ENCODE peak calls at places on chromosomes 3 and 15, in six cellular contexts. C is heart right ventricle; A is AG09319; N is CD4-positive, alpha-beta T cell; T is GM12865; R is HEK293T. I is an unnamed sample.

GRCh38 chr3:13884851-13885703 is 5.2 kb upstream of the WNT7A start:
- DNase-seq in N (peak), R (peak), A (no peak), T (peak), C (no peak), I (peak)

GRCh38 chr3:146403792-146404191 is 65.6 kb downstream of the PLSCR2 start:
- DNase-seq in R (no peak), C (no peak), N (no peak), T (no peak), A (no peak), I (no peak)

GRCh38 chr3:189813652-189814245 is 182.6 kb downstream of the TP63 start:
- DNase-seq in C (no peak), A (no peak), N (no peak), T (no peak), R (no peak), I (no peak)

GRCh38 chr3:116050311-116050710 is 395.0 kb downstream of the LSAMP start:
- DNase-seq in T (no peak), N (no peak), C (no peak), A (no peak), R (no peak), I (no peak)

GRCh38 chr3:27720899-27721716 is 1.0 kb downstream of the EOMES start:
- DNase-seq in A (no peak), C (no peak), T (no peak), R (peak), N (no peak), I (no peak)

GRCh38 chr15:40280260-40281056 is 2.4 kb downstream of the ANKRD63 start:
- DNase-seq in R (no peak), N (no peak), A (no peak), T (no peak), C (no peak), I (no peak)

GRCh38 chr15:88038261-88038660 is 218.3 kb downstream of the NTRK3 start:
- DNase-seq in A (no peak), T (no peak), N (no peak), R (no peak), C (no peak), I (no peak)

GRCh38 chr3:74287557-74287956 is 326.9 kb downstream of the CNTN3 start:
- DNase-seq in T (no peak), A (no peak), C (no peak), N (no peak), R (no peak), I (no peak)

GRCh38 chr3:94401466-94401865 is 338.6 kb downstream of the NSUN3 start:
- DNase-seq in R (no peak), A (no peak), C (no peak), N (no peak), T (no peak), I (no peak)

GRCh38 chr15:59369597-59369996 is 3.1 kb downstream of the MYO1E start:
- DNase-seq in N (no peak), C (no peak), A (no peak), T (peak), R (no peak), I (no peak)

GRCh38 chr15:101536166-101536874 is 46.8 kb upstream of the PCSK6 start:
- DNase-seq in T (no peak), R (no peak), C (no peak), N (no peak), A (no peak), I (no peak)

GRCh38 chr15:79185199-79185598 is 94.6 kb upstream of the RASGRF1 start:
- DNase-seq in N (no peak), C (no peak), T (peak), A (no peak), R (peak), I (no peak)

GRCh38 chr15:49421991-49422390 is 1.1 kb upstream of the FGF7 start:
- DNase-seq in R (peak), T (peak), C (peak), N (peak), A (peak), I (no peak)

GRCh38 chr3:151863611-151864010 is 9.8 kb upstream of the SUCNR1 start:
- DNase-seq in T (no peak), R (no peak), N (no peak), C (no peak), A (no peak), I (no peak)

GRCh38 chr3:111662012-111662411 is 66.9 kb upstream of the ZBED2 start:
- DNase-seq in R (no peak), C (no peak), T (no peak), N (no peak), A (no peak), I (no peak)

GRCh38 chr3:58234516-58234931 is 3.1 kb upstream of the ABHD6 start:
- DNase-seq in A (no peak), C (no peak), R (no peak), T (no peak), N (no peak), I (no peak)

GRCh38 chr15:84552896-84553295 is 47.9 kb upstream of the ZSCAN2 start:
- DNase-seq in C (no peak), N (no peak), A (no peak), T (no peak), R (no peak), I (no peak)

GRCh38 chr3:11632966-11633365 is 10.7 kb downstream of the VGLL4 start:
- DNase-seq in T (no peak), A (no peak), R (no peak), C (no peak), N (no peak), I (no peak)

GRCh38 chr3:45549961-45550360 is 44.6 kb upstream of the LIMD1 start:
- DNase-seq in C (no peak), R (no peak), N (no peak), A (no peak), T (no peak), I (no peak)

GRCh38 chr3:195458188-195458800 is 15.5 kb upstream of the ACAP2 start:
- DNase-seq in C (no peak), A (no peak), R (no peak), N (no peak), T (peak), I (no peak)

GRCh38 chr3:172179680-172180399 is 140.5 kb downstream of the FNDC3B start:
- DNase-seq in R (no peak), A (no peak), N (no peak), C (no peak), T (peak), I (no peak)

GRCh38 chr3:194745427-194746184 is 59.9 kb downstream of the FAM43A start:
- DNase-seq in A (no peak), C (no peak), T (no peak), N (no peak), R (no peak), I (no peak)

GRCh38 chr3:18712713-18713575 is 287.8 kb upstream of the SATB1 start:
- DNase-seq in C (no peak), T (no peak), A (no peak), R (no peak), N (no peak), I (no peak)

GRCh38 chr15:69780374-69780773 is 317.3 kb downstream of the TLE3 start:
- DNase-seq in N (no peak), C (no peak), T (no peak), A (no peak), R (no peak), I (no peak)

GRCh38 chr3:117624424-117624823 is 914.8 kb downstream of the TUSC7 start:
- DNase-seq in N (no peak), R (no peak), A (no peak), C (no peak), T (no peak), I (no peak)

GRCh38 chr3:180875071-180875698 is 37.3 kb upstream of the FXR1 start:
- DNase-seq in C (no peak), A (no peak), T (no peak), N (no peak), R (no peak), I (no peak)

GRCh38 chr3:42822828-42823227 is 13.6 kb downstream of the ACKR2 start:
- DNase-seq in N (no peak), R (no peak), C (no peak), A (no peak), T (no peak), I (no peak)

GRCh38 chr3:72288955-72289707 is 504.2 kb upstream of the PROK2 start:
- DNase-seq in A (peak), N (no peak), T (peak), R (no peak), C (no peak), I (no peak)

I was measured in T-helper 1 cell.